ENCODE peak calls at places on chromosomes 6 and 20, in four cellular contexts. W, E, C and P are unnamed samples.

GRCh38 chr20:59151820-59152219 is 11.8 kb upstream of the ZNF831 start:
- DNase-seq in W (no peak), E (no peak), C (no peak), P (no peak)

GRCh38 chr20:47857994-47858557 is 72.8 kb upstream of the SULF2 start:
- DNase-seq in W (no peak), E (no peak), C (no peak), P (no peak)

GRCh38 chr20:48189177-48189576 is 403.9 kb upstream of the SULF2 start:
- DNase-seq in W (no peak), E (no peak), C (no peak), P (no peak)

GRCh38 chr20:47464380-47465101 is 37.1 kb upstream of the NCOA3 start:
- DNase-seq in W (peak; percentile 97), E (peak; percentile 59), C (no peak), P (no peak)

GRCh38 chr20:47296950-47297349 is 59.5 kb downstream of the ZMYND8 start:
- DNase-seq in W (no peak), E (no peak), C (no peak), P (no peak)

GRCh38 chr6:27608916-27609883 is 136.3 kb upstream of the ZNF184 start:
- DNase-seq in W (peak; percentile 93), E (no peak), C (no peak), P (no peak)

GRCh38 chr6:53805725-53806124 is 10.9 kb downstream of the LRRC1 start:
- DNase-seq in W (no peak), E (no peak), C (no peak), P (no peak)

GRCh38 chr6:136784910-136785746 is 7.1 kb downstream of the MAP3K5 start:
- DNase-seq in W (peak; percentile 26), E (peak; percentile 61), C (peak; percentile 66), P (no peak)

GRCh38 chr6:159092631-159093030 is 47.8 kb upstream of the TAGAP start:
- DNase-seq in W (peak; percentile 30), E (no peak), C (no peak), P (no peak)

GRCh38 chr20:157154-157553 is at the start of gene DEFB127:
- DNase-seq in W (no peak), E (no peak), C (no peak), P (no peak)

GRCh38 chr6:135540207-135540877 is 42.8 kb upstream of the AHI1 start:
- DNase-seq in W (no peak), E (no peak), C (no peak), P (no peak)

GRCh38 chr6:125957845-125958244 is 1.3 kb downstream of the HINT3 start:
- DNase-seq in W (peak; percentile 63), E (no peak), C (no peak), P (no peak)

GRCh38 chr20:18851556-18852098 is 38.0 kb downstream of the SCP2D1 start:
- DNase-seq in W (no peak), E (no peak), C (no peak), P (no peak)

GRCh38 chr6:26045046-26045938 is 41.9 kb upstream of the HFE start:
- DNase-seq in W (peak; percentile 99), E (peak; percentile 76), C (peak; percentile 81), P (peak; percentile 53)

DNA sequence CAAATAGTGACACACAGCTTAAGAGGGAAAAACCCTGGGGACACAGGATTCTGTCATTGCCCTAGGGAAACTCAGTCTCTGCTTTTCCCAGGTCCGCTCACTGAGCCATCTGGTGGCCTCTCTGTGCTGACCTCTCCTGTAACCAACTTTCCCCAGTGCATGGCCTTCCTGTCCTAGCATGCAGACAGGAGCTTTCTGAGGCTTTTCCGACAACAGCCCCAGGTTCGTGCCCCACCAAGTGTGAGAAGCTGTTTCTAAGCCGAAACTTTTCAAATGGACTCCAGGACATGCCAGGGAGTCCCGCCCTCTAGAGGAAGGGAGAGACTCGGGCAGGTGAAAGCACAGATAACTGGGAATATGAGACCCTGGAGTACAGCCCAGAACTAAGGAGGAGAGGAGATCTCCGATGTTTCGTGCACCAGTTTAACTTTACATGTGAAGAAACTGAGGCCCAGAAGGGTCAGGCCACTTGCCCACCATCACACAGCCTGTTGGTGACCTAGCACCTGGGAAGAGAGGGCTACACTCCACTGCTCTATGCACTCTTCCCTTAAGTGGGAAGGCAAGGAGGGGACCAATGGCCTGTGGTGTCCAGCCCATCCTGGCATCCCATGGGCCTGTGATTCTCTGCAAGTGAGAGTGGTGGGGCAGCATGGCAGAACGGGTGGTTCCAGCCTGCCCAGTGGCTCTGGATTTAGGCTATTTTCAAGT is 46.2 kb downstream of the RPP40 start:
- DNase-seq in W (peak; percentile 80), E (no peak), C (no peak), P (no peak)
- H3K27ac ChIP-seq in W (no peak overlapping the region), E (no peak overlapping the region), C (no peak overlapping the region), P (no peak overlapping the region)

GRCh38 chr20:9388826-9389187 is 125.6 kb upstream of the LAMP5 start:
- DNase-seq in W (no peak), E (no peak), C (no peak), P (no peak)

GRCh38 chr20:9388160-9388825 is 126.1 kb upstream of the LAMP5 start:
- DNase-seq in W (no peak), E (no peak), C (no peak), P (no peak)

GRCh38 chr20:9389321-9389720 is 125.1 kb upstream of the LAMP5 start:
- DNase-seq in W (no peak), E (peak; percentile 44), C (no peak), P (no peak)

GRCh38 chr20:9392892-9393857 is 121.2 kb upstream of the LAMP5 start:
- DNase-seq in W (peak; percentile 34), E (peak; percentile 67), C (peak; percentile 36), P (no peak)

DNA sequence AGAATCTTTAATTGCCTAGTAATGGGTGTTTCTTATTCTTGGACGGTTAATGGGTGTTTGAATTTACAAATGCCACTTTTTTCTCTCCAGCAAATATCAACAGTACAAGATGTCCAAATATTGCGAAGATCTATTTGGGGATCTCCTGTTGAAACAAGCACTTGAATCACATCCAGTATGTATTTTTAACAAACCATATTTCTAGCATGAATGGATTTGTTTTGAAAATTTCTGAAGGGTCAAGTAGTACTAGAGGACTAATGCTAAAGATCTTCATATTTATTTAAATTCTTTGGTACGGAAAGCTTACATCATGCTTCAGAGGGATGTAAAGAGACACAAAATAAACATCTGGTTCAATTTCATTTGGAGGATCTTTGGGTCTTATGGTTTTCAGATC is 123.9 kb upstream of the LAMP5 start:
- DNase-seq in W (no peak), E (no peak), C (no peak), P (no peak)
- H3K27ac ChIP-seq in W (no peak overlapping the region), E (no peak overlapping the region), C (no peak overlapping the region), P (no peak overlapping the region)

GRCh38 chr6:92023410-92023940 is 1395.9 kb downstream of the EPHA7 start:
- DNase-seq in W (no peak), E (no peak), C (no peak), P (no peak)
- H3K27ac ChIP-seq in W (no peak overlapping the region), E (no peak overlapping the region), C (no peak overlapping the region), P (no peak overlapping the region)

GRCh38 chr6:35185302-35185681 is 28.5 kb upstream of the SCUBE3 start:
- DNase-seq in W (peak; percentile 35), E (peak; percentile 28), C (no peak), P (no peak)
- H3K27ac ChIP-seq in W (peak overlapping the region; percentile 28), E (peak overlapping the region; percentile 17), C (no peak overlapping the region), P (no peak overlapping the region)